ENCODE peak calls at places on chromosome 22, in four cellular contexts. Q is EH; X is activated CD4-positive, alpha-beta T cell treated with anti-CD3 and anti-CD28 coated beads, Interleukin-2, amount 10 ng/mL, durations not matched to agents 7 days and 5 days; F is globus pallidus. L is an unnamed sample.

GRCh38 chr22:23122216-23122957 is 19.4 kb downstream of the RSPH14 start:
- DNase-seq in Q (no peak), X (no peak), F (peak; percentile 75), L (no peak)

GRCh38 chr22:24975813-24976341 is 23.4 kb downstream of the KIAA1671 start:
- DNase-seq in Q (no peak), X (no peak), F (no peak), L (no peak)

GRCh38 chr22:39999144-39999757 is 4.5 kb downstream of the FAM83F start:
- DNase-seq in Q (peak; percentile 45), X (no peak), F (no peak), L (peak; percentile 82)

GRCh38 chr22:42317691-42318547 is 47.5 kb upstream of the TCF20 start:
- DNase-seq in Q (no peak), X (no peak), F (no peak), L (no peak)

GRCh38 chr22:42473484-42474193 is 41.4 kb upstream of the NFAM1 start:
- DNase-seq in Q (peak; percentile 73), X (peak; percentile 38), F (peak; percentile 41), L (no peak)

GRCh38 chr22:16774911-16775529 is 50.2 kb downstream of the XKR3 start:
- DNase-seq in Q (no peak), X (no peak), F (no peak), L (no peak)

GRCh38 chr22:17235149-17235655 is 16.0 kb upstream of the ADA2 start:
- DNase-seq in Q (no peak), X (no peak), F (no peak), L (no peak)

GRCh38 chr22:37562049-37562784 is 1.9 kb downstream of the CDC42EP1 start:
- DNase-seq in Q (no peak), X (no peak), F (peak; percentile 35), L (no peak)

GRCh38 chr22:37229012-37229804 is 14.9 kb downstream of the RAC2 start:
- DNase-seq in Q (peak; percentile 89), X (peak; percentile 51), F (no peak), L (no peak)

GRCh38 chr22:39349967-39350802 is at the start of gene SYNGR1:
- DNase-seq in Q (peak; percentile 26), X (no peak), F (no peak), L (no peak)

GRCh38 chr22:39718921-39719320 is 148.4 kb downstream of the CACNA1I start:
- DNase-seq in Q (no peak), X (no peak), F (no peak), L (no peak)

GRCh38 chr22:19035474-19036228 is 86.6 kb downstream of the DGCR2 start:
- DNase-seq in Q (peak; percentile 18), X (no peak), F (no peak), L (peak; percentile 45)

GRCh38 chr22:21760640-21761039 is 25.0 kb upstream of the YPEL1 start:
- DNase-seq in Q (peak; percentile 61), X (no peak), F (no peak), L (no peak)

GRCh38 chr22:50444663-50445062 is 30.2 kb downstream of the SBF1 start:
- DNase-seq in Q (peak; percentile 81), X (no peak), F (no peak), L (no peak)

GRCh38 chr22:35966314-35967045 is 62.1 kb downstream of the RBFOX2 start:
- DNase-seq in Q (peak; percentile 93), X (no peak), F (no peak), L (no peak)

GRCh38 chr22:35409783-35410662 is 10.1 kb downstream of the MCM5 start:
- DNase-seq in Q (no peak), X (no peak), F (peak; percentile 70), L (no peak)

GRCh38 chr22:30115705-30116104 is 35.4 kb downstream of the HORMAD2 start:
- DNase-seq in Q (no peak), X (no peak), F (no peak), L (no peak)

GRCh38 chr22:46056169-46057041 is 79.4 kb upstream of the WNT7B start:
- DNase-seq in Q (peak; percentile 73), X (no peak), F (peak; percentile 97), L (no peak)

GRCh38 chr22:43440556-43440955 is 28.7 kb downstream of the MPPED1 start:
- DNase-seq in Q (no peak), X (no peak), F (no peak), L (peak; percentile 9)

GRCh38 chr22:20422965-20423635 is 14.5 kb downstream of the SCARF2 start:
- DNase-seq in Q (peak; percentile 77), X (no peak), F (peak; percentile 92), L (no peak)

GRCh38 chr22:23938328-23939016 is 22.5 kb downstream of the GSTT2B start:
- DNase-seq in Q (no peak), X (no peak), F (no peak), L (peak; percentile 68)

GRCh38 chr22:27639180-27640086 is 162.1 kb downstream of the MN1 start:
- DNase-seq in Q (no peak), X (no peak), F (no peak), L (no peak)

GRCh38 chr22:40813912-40814315 is 5.2 kb downstream of the SLC25A17 start:
- DNase-seq in Q (no peak), X (no peak), F (no peak), L (no peak)

GRCh38 chr22:35742342-35743100 is 24.8 kb downstream of the APOL5 start:
- DNase-seq in Q (peak; percentile 93), X (no peak), F (no peak), L (no peak)

GRCh38 chr22:20436309-20437252 is 1.0 kb downstream of the SCARF2 start:
- DNase-seq in Q (peak; percentile 70), X (no peak), F (no peak), L (peak; percentile 61)

GRCh38 chr22:36343720-36344105 is 44.1 kb downstream of the MYH9 start:
- DNase-seq in Q (no peak), X (no peak), F (peak; percentile 78), L (no peak)

GRCh38 chr22:31611065-31611760 is 50.8 kb downstream of the PISD start:
- DNase-seq in Q (no peak), X (no peak), F (no peak), L (no peak)

GRCh38 chr22:31995046-31995445 is 48.0 kb upstream of the SLC5A1 start:
- DNase-seq in Q (no peak), X (no peak), F (no peak), L (no peak)

GRCh38 chr22:50206599-50206998 is 5.8 kb downstream of the SELENOO start:
- DNase-seq in Q (peak; percentile 61), X (no peak), F (no peak), L (peak; percentile 52)

GRCh38 chr22:38505595-38506117 is 455 bp downstream of the DDX17 start:
- DNase-seq in Q (peak; percentile 70), X (peak; percentile 61), F (peak; percentile 85), L (peak; percentile 55)

GRCh38 chr22:22692707-22693530 is 48.5 kb downstream of the GGTLC2 start:
- DNase-seq in Q (peak; percentile 72), X (peak; percentile 69), F (no peak), L (peak; percentile 83)

GRCh38 chr22:50529416-50530279 is at the start of gene TYMP:
- DNase-seq in Q (peak; percentile 64), X (peak; percentile 78), F (no peak), L (peak; percentile 34)